ENCODE peak calls at places on chromosomes 6 and 20, in nine cellular contexts. U is mesothelial cell of epicardium, S is cardiac muscle cell, F is stomach, L is dorsolateral prefrontal cortex, X is DND-41, Q is AG10803, O is astrocyte of the spinal cord, A is breast epithelium. J is an unnamed sample.

GRCh38 chr6:118097576-118097975 is 190.5 kb downstream of the SLC35F1 start:
- DNase-seq in U (no peak), S (no peak), F (no peak), L (no peak), X (no peak), Q (no peak), O (no peak), A (no peak), J (no peak)

GRCh38 chr6:38567436-38567835 is 72.3 kb downstream of the BTBD9 start:
- DNase-seq in U (peak), S (peak), F (peak), L (peak), X (peak), Q (peak), O (peak), A (peak), J (no peak)

GRCh38 chr6:128138694-128139093 is 237.8 kb upstream of the THEMIS start:
- DNase-seq in U (no peak), S (no peak), F (no peak), L (no peak), X (no peak), Q (no peak), O (no peak), A (no peak), J (no peak)

GRCh38 chr20:39038495-39038894 is 76.4 kb downstream of the DHX35 start:
- DNase-seq in U (no peak), S (no peak), F (no peak), L (no peak), X (no peak), Q (no peak), O (no peak), A (no peak), J (no peak)

GRCh38 chr6:19873031-19873430 is 35.9 kb downstream of the ID4 start:
- DNase-seq in U (no peak), S (no peak), F (no peak), L (no peak), X (peak), Q (no peak), O (no peak), A (no peak), J (no peak)

GRCh38 chr20:34968020-34968775 is 12.5 kb downstream of the MYH7B start:
- DNase-seq in U (no peak), S (peak), F (no peak), L (no peak), X (no peak), Q (no peak), O (no peak), A (no peak), J (no peak)

GRCh38 chr6:138572200-138572875 is 73.0 kb upstream of the NHSL1 start:
- DNase-seq in U (peak), S (peak), F (peak), L (no peak), X (no peak), Q (peak), O (peak), A (peak), J (no peak)

GRCh38 chr6:3159805-3160781 is 2.7 kb upstream of the TUBB2A start:
- DNase-seq in U (no peak), S (peak), F (peak), L (no peak), X (peak), Q (no peak), O (peak), A (peak), J (no peak)

DNA sequence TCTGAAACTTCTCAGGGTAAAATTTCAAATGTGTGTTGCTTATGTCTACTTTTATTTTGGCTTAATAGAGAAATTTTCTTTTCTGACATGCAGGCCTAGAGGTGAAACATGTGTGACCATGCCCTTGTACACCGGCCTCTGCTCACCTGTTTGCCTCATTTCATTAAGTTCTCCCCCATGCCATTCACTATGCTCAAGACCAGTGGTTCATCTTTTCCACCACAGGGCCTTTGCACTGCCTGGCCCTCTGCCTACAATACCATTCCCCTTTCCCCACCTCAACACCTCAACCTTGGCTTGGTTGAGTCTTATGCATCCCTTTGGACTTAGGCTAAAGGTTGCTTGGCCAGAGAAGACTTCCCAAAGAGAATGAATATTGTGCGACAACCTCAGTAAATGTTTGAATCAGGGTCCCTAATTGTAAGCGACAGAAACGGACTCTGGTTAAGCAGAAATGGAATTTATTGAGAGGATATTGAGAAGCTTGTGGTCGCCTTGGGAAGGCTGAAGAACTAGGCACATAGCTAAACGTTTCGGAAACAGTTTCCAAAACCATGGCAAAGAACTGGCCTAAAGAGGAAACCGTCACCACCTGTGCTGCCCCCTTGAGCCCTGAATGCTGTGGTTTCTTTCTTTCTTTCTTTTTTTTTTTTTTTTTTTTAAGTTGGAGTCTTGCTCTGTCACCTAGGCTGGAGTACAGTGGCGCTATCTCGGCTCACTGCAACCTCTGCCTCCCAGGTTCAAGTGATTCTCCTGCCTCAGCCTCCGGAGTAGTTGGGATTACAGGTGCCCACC is 152.2 kb downstream of the SOX4 start:
- DNase-seq in U (no peak), S (no peak), F (no peak), L (no peak), X (peak), Q (no peak), O (no peak), A (no peak), J (no peak)
- TF ChIP-seq CTCF in U (no peak), S (no peak), F (no peak), L (no peak), X (peak), Q (no peak), O (no peak), A (no peak), J (no peak)

GRCh38 chr6:135260612-135261011 is 79.5 kb downstream of the MYB start:
- DNase-seq in U (no peak), S (no peak), F (no peak), L (no peak), X (no peak), Q (no peak), O (no peak), A (no peak), J (no peak)

GRCh38 chr6:135258970-135259369 is 77.9 kb downstream of the MYB start:
- DNase-seq in U (no peak), S (no peak), F (no peak), L (no peak), X (no peak), Q (no peak), O (no peak), A (no peak), J (no peak)

GRCh38 chr6:135254471-135254870 is 73.4 kb downstream of the MYB start:
- DNase-seq in U (no peak), S (no peak), F (no peak), L (no peak), X (no peak), Q (no peak), O (no peak), A (no peak), J (no peak)

GRCh38 chr6:135256866-135257265 is 75.8 kb downstream of the MYB start:
- DNase-seq in U (no peak), S (no peak), F (no peak), L (no peak), X (no peak), Q (no peak), O (no peak), A (no peak), J (no peak)

DNA sequence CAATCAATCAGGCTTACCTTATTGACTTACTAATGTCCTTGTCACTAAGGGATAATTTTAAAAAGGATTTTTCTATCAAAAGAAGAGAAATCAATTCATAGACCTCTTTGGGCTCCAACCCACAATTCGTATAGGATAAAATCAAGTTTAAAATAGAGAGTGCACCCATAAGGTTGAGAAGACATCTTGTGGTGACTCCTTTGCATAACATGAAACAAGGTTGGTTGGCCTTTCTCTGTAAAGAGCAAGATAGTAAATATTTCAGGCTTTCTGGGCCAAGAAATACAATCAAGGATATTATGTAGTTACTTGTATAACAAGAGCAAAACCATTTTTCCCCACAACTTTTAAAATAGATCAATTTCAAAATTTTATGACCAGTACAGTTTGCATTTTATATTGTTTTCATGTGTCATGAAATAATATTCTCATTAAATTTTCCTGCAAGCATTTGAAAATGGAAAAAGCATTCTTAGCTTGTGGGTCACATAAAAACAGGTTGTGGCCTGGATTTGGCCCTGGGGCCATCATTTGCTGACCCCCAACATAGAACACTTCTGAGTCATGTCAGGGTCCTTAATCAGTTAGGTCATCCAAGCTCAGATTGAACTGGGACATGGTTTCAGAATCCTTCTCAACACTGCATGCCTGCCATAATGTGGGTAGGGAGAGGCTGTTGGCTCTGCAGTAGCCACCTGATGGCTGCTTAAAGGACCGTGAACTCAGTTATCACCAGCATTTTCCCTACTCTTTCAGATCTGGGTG is 76.7 kb downstream of the MYB start:
- DNase-seq in U (no peak), S (no peak), F (no peak), L (no peak), X (no peak), Q (no peak), O (no peak), A (no peak), J (no peak)
- TF ChIP-seq CTCF in U (no peak), S (no peak), F (no peak), L (no peak), X (peak), Q (no peak), O (peak), A (no peak), J (no peak)

GRCh38 chr6:98254624-98255023 is 579.8 kb upstream of the POU3F2 start:
- DNase-seq in U (no peak), S (no peak), F (no peak), L (no peak), X (no peak), Q (no peak), O (no peak), A (no peak), J (no peak)
- TF ChIP-seq CTCF in U (no peak), S (no peak), F (no peak), L (no peak), X (no peak), Q (no peak), O (no peak), A (no peak), J (no peak)

DNA sequence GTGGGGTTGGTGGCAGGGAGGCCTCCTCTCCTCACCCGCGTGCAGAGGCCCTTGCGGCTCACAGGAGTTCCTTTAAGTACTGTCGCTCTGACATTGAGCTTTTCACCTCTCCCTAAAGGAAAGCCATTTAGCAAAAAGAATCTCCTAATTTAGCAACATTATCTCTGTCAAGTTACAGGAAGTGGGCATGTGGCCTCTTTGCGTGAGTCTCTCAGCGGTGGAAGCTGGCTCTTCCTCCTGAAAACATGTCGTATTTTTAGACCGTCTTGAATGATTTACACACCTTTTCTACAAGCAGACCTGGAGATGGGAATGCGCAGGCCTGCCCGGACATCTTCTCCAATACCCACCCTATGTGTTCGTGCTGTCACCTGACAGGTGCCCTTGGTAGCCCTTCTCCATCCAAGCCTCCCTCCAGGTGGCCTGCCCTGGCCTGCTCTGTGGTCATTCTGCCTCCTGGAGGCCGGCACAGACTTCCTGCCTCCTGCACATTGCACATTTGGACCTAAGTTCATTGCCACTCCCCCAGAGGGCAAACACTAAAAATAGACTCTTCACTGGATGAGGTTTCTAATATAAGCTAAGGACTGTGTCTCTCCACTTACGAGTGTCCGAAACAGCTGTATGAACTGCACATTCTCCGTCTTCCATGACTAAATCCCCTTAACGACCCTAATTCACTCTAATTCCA is 18.5 kb upstream of the PHACTR3 start:
- DNase-seq in U (no peak), S (no peak), F (no peak), L (no peak), X (no peak), Q (no peak), O (no peak), A (no peak), J (no peak)
- TF ChIP-seq CTCF in U (no peak), S (no peak), F (no peak), L (no peak), X (no peak), Q (no peak), O (no peak), A (no peak), J (no peak)

DNA sequence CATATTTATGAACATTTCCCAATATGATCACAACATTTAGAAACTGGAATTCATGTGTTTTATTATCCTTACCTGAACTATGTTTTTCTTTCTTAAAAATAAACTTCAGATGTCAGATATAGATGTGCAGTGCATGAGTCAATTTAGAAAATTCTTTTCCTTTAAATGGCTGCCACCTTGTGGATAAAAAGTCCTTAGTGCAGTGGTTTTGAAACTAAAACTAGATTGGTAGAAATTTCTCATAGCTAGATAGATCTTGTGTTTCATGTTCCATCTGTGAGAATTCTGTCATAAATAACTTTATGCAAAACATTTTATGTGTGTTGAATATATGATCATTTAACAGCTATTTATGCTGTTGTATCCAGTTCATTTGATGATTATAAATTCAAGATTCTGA is 134.9 kb downstream of the KLHL32 start:
- DNase-seq in U (no peak), S (peak), F (no peak), L (no peak), X (no peak), Q (peak), O (peak), A (no peak), J (no peak)
- TF ChIP-seq CTCF in U (peak), S (peak), F (peak), L (peak), X (peak), Q (peak), O (peak), A (peak), J (peak)

J was measured in D721Med.